ENCODE peak calls at places on chromosome 21, in ten cellular contexts. R is aorta; F is activated CD4-positive, alpha-beta T cell treated with anti-CD3 and anti-CD28 coated beads, Interleukin-2, amount 50 U/mL, for 1 hour; S is naive thymus-derived CD8-positive, alpha-beta T cell; X is dorsolateral prefrontal cortex; D is AML-193; Z is stimulated activated CD8-positive, alpha-beta memory T cell treated with anti-CD3 and anti-CD28 coated beads, Interleukin-7, amount 100 ng/mL, for 4 hours; K is effector memory CD8-positive, alpha-beta T cell; Y is fibroblast of the aortic adventitia; G is HEK293T. M is an unnamed sample.
A peak's percentile ranks its signal among the peaks of the same experiment; 100 is the strongest.

GRCh38 chr21:44874497-44875331 is 1.2 kb upstream of the PTTG1IP start:
- DNase-seq in G (no peak), F (peak; percentile 16), R (peak; percentile 87), K (peak; percentile 47), X (no peak), Y (peak; percentile 67), Z (no peak), S (peak; percentile 20), D (peak; percentile 24), M (no peak)

GRCh38 chr21:37565530-37566223 is 199.1 kb downstream of the DYRK1A start:
- DNase-seq in R (no peak), K (no peak), S (no peak), G (no peak), Z (no peak), Y (peak; percentile 56), X (no peak), F (no peak), D (peak; percentile 18), M (no peak)

GRCh38 chr21:46217511-46218196 is 10.9 kb downstream of the LSS start:
- DNase-seq in S (no peak), X (no peak), D (no peak), G (no peak), Z (no peak), R (no peak), F (no peak), Y (no peak), K (no peak), M (no peak)

GRCh38 chr21:44434936-44435635 is 20.2 kb upstream of the LRRC3 start:
- DNase-seq in S (no peak), R (peak; percentile 46), D (no peak), X (peak; percentile 39), K (no peak), G (no peak), F (no peak), Z (no peak), Y (no peak), M (no peak)

GRCh38 chr21:43703068-43703880 is 15.7 kb upstream of the PDXK start:
- DNase-seq in X (no peak), Y (peak; percentile 84), R (no peak), F (peak; percentile 25), G (no peak), K (no peak), S (peak; percentile 21), D (no peak), Z (no peak), M (no peak)

GRCh38 chr21:42043961-42044360 is 27.2 kb upstream of the UMODL1 start:
- DNase-seq in Y (no peak), S (no peak), X (no peak), R (no peak), F (no peak), G (no peak), D (no peak), Z (no peak), K (no peak), M (no peak)

GRCh38 chr21:22965455-22966125 is 1967.4 kb downstream of the NCAM2 start:
- DNase-seq in X (no peak), K (no peak), S (no peak), G (no peak), Y (no peak), D (no peak), Z (no peak), F (no peak), R (no peak), M (no peak)

GRCh38 chr21:18340387-18340942 is 63.1 kb downstream of the TMPRSS15 start:
- DNase-seq in R (no peak), D (no peak), F (no peak), Z (no peak), K (no peak), Y (peak; percentile 10), G (no peak), S (no peak), X (no peak), M (no peak)

GRCh38 chr21:23853796-23854379 is 1753.4 kb downstream of the MRPL39 start:
- DNase-seq in Y (peak; percentile 8), D (peak; percentile 39), Z (no peak), F (no peak), K (no peak), G (peak; percentile 23), R (no peak), X (no peak), S (peak; percentile 5), M (peak; percentile 2)

GRCh38 chr21:41878831-41879189 is 334 bp downstream of the PRDM15 start:
- DNase-seq in G (peak; percentile 85), R (peak; percentile 91), F (peak; percentile 77), Y (peak; percentile 84), Z (peak; percentile 52), X (peak; percentile 80), D (peak; percentile 51), S (peak; percentile 69), K (peak; percentile 69), M (peak; percentile 94)

GRCh38 chr21:29939859-29940245 is at the start of gene GRIK1:
- DNase-seq in G (peak; percentile 45), S (no peak), Z (no peak), K (no peak), Y (no peak), D (no peak), F (no peak), X (peak; percentile 48), R (no peak), M (no peak)

GRCh38 chr21:15408089-15408488 is 321.7 kb upstream of the USP25 start:
- DNase-seq in F (no peak), K (no peak), Z (no peak), R (no peak), G (no peak), S (no peak), Y (no peak), X (no peak), D (no peak), M (no peak)

GRCh38 chr21:32411366-32412161 is 942 bp upstream of the EVA1C start:
- DNase-seq in Y (peak; percentile 82), R (peak; percentile 93), G (no peak), F (peak; percentile 54), S (peak; percentile 52), X (peak; percentile 88), Z (peak; percentile 26), D (no peak), K (peak; percentile 55), M (no peak)

GRCh38 chr21:15023782-15024181 is 41.0 kb downstream of the NRIP1 start:
- DNase-seq in G (no peak), S (no peak), X (no peak), D (no peak), K (no peak), Z (no peak), F (no peak), Y (no peak), R (no peak), M (no peak)

GRCh38 chr21:41836166-41837015 is 42.8 kb downstream of the PRDM15 start:
- DNase-seq in R (no peak), F (no peak), X (no peak), G (no peak), K (no peak), Z (no peak), D (no peak), S (no peak), Y (no peak), M (no peak)

GRCh38 chr21:33080776-33081175 is 10.8 kb downstream of the OLIG1 start:
- DNase-seq in G (no peak), F (no peak), Z (no peak), Y (no peak), D (no peak), K (no peak), R (no peak), X (no peak), S (no peak), M (no peak)

GRCh38 chr21:44749116-44749758 is 37.9 kb upstream of the TSPEAR start:
- DNase-seq in G (no peak), F (no peak), X (no peak), S (no peak), D (no peak), Z (no peak), R (no peak), Y (no peak), K (no peak), M (no peak)

GRCh38 chr21:34190576-34191301 is 117.4 kb downstream of the MRPS6 start:
- DNase-seq in K (no peak), G (no peak), D (no peak), Y (no peak), S (no peak), F (no peak), Z (no peak), R (no peak), X (no peak), M (no peak)

GRCh38 chr21:31360717-31361116 is 16.7 kb upstream of the TIAM1 start:
- DNase-seq in Z (no peak), K (no peak), X (no peak), R (no peak), S (no peak), G (no peak), D (no peak), Y (no peak), F (no peak), M (no peak)

GRCh38 chr21:42541174-42541573 is 27.5 kb downstream of the SLC37A1 start:
- DNase-seq in S (no peak), D (no peak), G (no peak), R (no peak), Z (no peak), K (no peak), X (peak; percentile 14), F (no peak), Y (no peak), M (no peak)

GRCh38 chr21:45636921-45637646 is 6.4 kb upstream of the PCBP3 start:
- DNase-seq in R (no peak), Y (no peak), S (no peak), G (peak; percentile 6), X (no peak), K (no peak), D (no peak), Z (no peak), F (no peak), M (no peak)

GRCh38 chr21:38389891-38390290 is 108.4 kb downstream of the ERG start:
- DNase-seq in D (no peak), X (no peak), R (no peak), Z (no peak), F (no peak), K (no peak), S (no peak), G (no peak), Y (peak; percentile 71), M (no peak)

GRCh38 chr21:46354518-46354917 is 30.6 kb downstream of the PCNT start:
- DNase-seq in S (no peak), G (no peak), F (no peak), X (no peak), K (no peak), Z (no peak), R (no peak), Y (no peak), D (no peak), M (no peak)

GRCh38 chr21:43987509-43987908 is 24.6 kb upstream of the TRAPPC10 start:
- DNase-seq in S (no peak), Z (no peak), R (no peak), G (no peak), Y (no peak), F (no peak), K (no peak), X (no peak), D (no peak), M (no peak)

GRCh38 chr21:44263768-44264167 is 2.1 kb upstream of the DNMT3L start:
- DNase-seq in Y (no peak), Z (no peak), X (no peak), F (no peak), D (no peak), R (no peak), K (no peak), S (no peak), G (no peak), M (no peak)

GRCh38 chr21:39221282-39221996 is 38.2 kb upstream of the PSMG1 start:
- DNase-seq in D (no peak), K (no peak), F (no peak), Y (no peak), Z (no peak), G (no peak), S (no peak), X (no peak), R (no peak), M (no peak)

GRCh38 chr21:31557956-31558838 is 101.3 kb upstream of the SOD1 start:
- DNase-seq in S (peak; percentile 11), K (peak; percentile 7), F (peak; percentile 27), Y (no peak), R (no peak), X (peak; percentile 65), G (peak; percentile 60), D (peak; percentile 3), Z (no peak), M (no peak)

GRCh38 chr21:42678618-42679295 is 25.3 kb downstream of the PDE9A start:
- DNase-seq in G (no peak), K (no peak), F (no peak), X (no peak), Y (no peak), R (peak; percentile 39), S (no peak), Z (no peak), D (no peak), M (no peak)

M was measured in HuH-7.5.